ENCODE peak calls at places on chromosomes 13 and 19, in four cellular contexts. L is PC-3; I is stimulated activated naive CD8-positive, alpha-beta T cell treated with anti-CD3 and anti-CD28 coated beads, Interleukin-15, amount 100 ng/mL, for 72 hours; K is GM04504. Q is an unnamed sample.
A peak's percentile ranks its signal among the peaks of the same experiment; 100 is the strongest.

GRCh38 chr13:20124303-20124702 is 36.5 kb downstream of the GJA3 start:
- DNase-seq in L (no peak), I (no peak), K (no peak), Q (no peak)

GRCh38 chr13:108037348-108037747 is 178.0 kb downstream of the LIG4 start:
- DNase-seq in L (no peak), I (no peak), K (no peak), Q (no peak)

GRCh38 chr19:2613507-2614295 is 88.8 kb downstream of the GNG7 start:
- DNase-seq in L (peak; percentile 53), I (peak; percentile 67), K (no peak), Q (peak; percentile 67)

GRCh38 chr13:21033866-21034601 is 27.4 kb downstream of the LATS2 start:
- DNase-seq in L (peak; percentile 96), I (no peak), K (no peak), Q (no peak)

GRCh38 chr13:97535619-97536018 is 101.7 kb downstream of the RAP2A start:
- DNase-seq in L (peak; percentile 48), I (no peak), K (no peak), Q (no peak)

GRCh38 chr13:39025433-39025839 is 12.5 kb downstream of the PROSER1 start:
- DNase-seq in L (peak; percentile 10), I (no peak), K (no peak), Q (no peak)

GRCh38 chr19:51799998-51800848 is 5.3 kb downstream of the FPR3 start:
- DNase-seq in L (no peak), I (no peak), K (no peak), Q (no peak)

GRCh38 chr13:84917252-84917878 is 881.9 kb downstream of the SLITRK6 start:
- DNase-seq in L (peak; percentile 60), I (no peak), K (peak; percentile 1), Q (no peak)

GRCh38 chr13:37598572-37598971 is at the start of gene POSTN:
- DNase-seq in L (no peak), I (no peak), K (no peak), Q (no peak)

GRCh38 chr13:105196052-105196451 is 1339.4 kb downstream of the EFNB2 start:
- DNase-seq in L (peak; percentile 11), I (no peak), K (peak; percentile 38), Q (no peak)

GRCh38 chr19:39506944-39507714 is 7.8 kb upstream of the SELENOV start:
- DNase-seq in L (peak; percentile 67), I (peak; percentile 67), K (peak; percentile 16), Q (peak; percentile 55)

GRCh38 chr13:26482451-26483197 is 74.9 kb upstream of the WASF3 start:
- DNase-seq in L (peak; percentile 82), I (peak; percentile 61), K (peak; percentile 45), Q (peak; percentile 62)

GRCh38 chr13:33462109-33462508 is 176.6 kb upstream of the STARD13 start:
- DNase-seq in L (no peak), I (no peak), K (no peak), Q (no peak)

GRCh38 chr13:49585220-49586157 is at the start of gene RCBTB1:
- DNase-seq in L (peak; percentile 53), I (peak; percentile 74), K (peak; percentile 26), Q (peak; percentile 64)

GRCh38 chr19:50461066-50461875 is 15.0 kb upstream of the EMC10 start:
- DNase-seq in L (peak; percentile 88), I (peak; percentile 65), K (peak; percentile 30), Q (peak; percentile 71)

GRCh38 chr13:113930711-113931637 is 42.9 kb downstream of the C13orf46 start:
- DNase-seq in L (no peak), I (no peak), K (no peak), Q (no peak)

GRCh38 chr13:40344270-40345148 is 321.9 kb downstream of the FOXO1 start:
- DNase-seq in L (no peak), I (no peak), K (no peak), Q (no peak)

GRCh38 chr19:40190891-40191835 is at the start of gene MAP3K10:
- DNase-seq in L (peak; percentile 61), I (peak; percentile 81), K (peak; percentile 50), Q (peak; percentile 71)

GRCh38 chr19:35216026-35216832 is 12.3 kb downstream of the FAM187B start:
- DNase-seq in L (no peak), I (no peak), K (peak; percentile 60), Q (no peak)

GRCh38 chr19:6577410-6578125 is 13.4 kb downstream of the CD70 start:
- DNase-seq in L (no peak), I (no peak), K (no peak), Q (peak; percentile 67)

GRCh38 chr19:48596679-48597465 is 9.7 kb upstream of the SPACA4 start:
- DNase-seq in L (no peak), I (no peak), K (no peak), Q (no peak)

GRCh38 chr13:48400820-48401219 is 12.1 kb downstream of the LPAR6 start:
- DNase-seq in L (peak; percentile 59), I (no peak), K (peak; percentile 56), Q (no peak)

GRCh38 chr13:110254751-110255553 is 52.0 kb downstream of the COL4A1 start:
- DNase-seq in L (no peak), I (no peak), K (no peak), Q (no peak)

GRCh38 chr19:8304841-8305621 is 3.1 kb downstream of the CD320 start:
- DNase-seq in L (no peak), I (no peak), K (no peak), Q (no peak)

GRCh38 chr19:39347332-39348227 is 5.4 kb downstream of the SAMD4B start:
- DNase-seq in L (no peak), I (no peak), K (no peak), Q (no peak)

GRCh38 chr19:33391631-33392249 is 18.2 kb downstream of the CEBPG start:
- DNase-seq in L (no peak), I (no peak), K (no peak), Q (no peak)

Q was measured in stimulated activated naive B cell treated with anti-CD40 and anti-IgM and Interleukin-4, amounts not matched to agents 10 μg/mL and 1 μg/mL and 100 μg/mL, for 72 hours.